ENCODE peak calls at places on chromosome 20, in six cellular contexts. J is HL-60, C is prostate gland, N is HCT116, B is suprapubic skin, O is K562. X is an unnamed sample.

GRCh38 chr20:6277661-6278060 is 154.8 kb upstream of the FERMT1 start:
- DNase-seq in J (no peak), C (no peak), N (no peak), B (no peak), O (no peak), X (no peak)

GRCh38 chr20:40781979-40782378 is 92.9 kb upstream of the MAFB start:
- DNase-seq in J (peak), C (no peak), N (no peak), B (no peak), O (no peak), X (no peak)

GRCh38 chr20:11852801-11853200 is 64.9 kb upstream of the BTBD3 start:
- DNase-seq in J (no peak), C (no peak), N (no peak), B (no peak), O (no peak), X (no peak)

GRCh38 chr20:23200914-23201313 is 114.8 kb upstream of the CD93 start:
- DNase-seq in J (no peak), C (peak), N (peak), B (no peak), O (peak), X (no peak)

GRCh38 chr20:22700387-22700786 is 116.0 kb upstream of the FOXA2 start:
- DNase-seq in J (no peak), C (no peak), N (no peak), B (no peak), O (no peak), X (no peak)

GRCh38 chr20:884983-885952 is 30.9 kb downstream of the ANGPT4 start:
- DNase-seq in J (peak), C (peak), N (no peak), B (no peak), O (no peak), X (no peak)

GRCh38 chr20:56897318-56897962 is 268.3 kb downstream of the TFAP2C start:
- DNase-seq in J (no peak), C (no peak), N (no peak), B (no peak), O (no peak), X (no peak)

GRCh38 chr20:60087563-60088105 is 129.4 kb downstream of the CDH26 start:
- DNase-seq in J (no peak), C (no peak), N (no peak), B (no peak), O (no peak), X (no peak)

GRCh38 chr20:34215711-34216381 is 25.4 kb upstream of the ASIP start:
- DNase-seq in J (no peak), C (peak), N (peak), B (peak), O (peak), X (peak)

GRCh38 chr20:1210501-1210900 is 7.2 kb downstream of the C20orf202 start:
- DNase-seq in J (no peak), C (no peak), N (no peak), B (no peak), O (no peak), X (no peak)

GRCh38 chr20:34675561-34675960 is 1.3 kb downstream of the PIGU start:
- DNase-seq in J (no peak), C (no peak), N (no peak), B (no peak), O (no peak), X (no peak)

GRCh38 chr20:1264727-1265126 is 1.4 kb upstream of the SNPH start:
- DNase-seq in J (no peak), C (no peak), N (no peak), B (no peak), O (no peak), X (no peak)

GRCh38 chr20:36861625-36861874 is 14.4 kb upstream of the TLDC2 start:
- DNase-seq in J (no peak), C (no peak), N (no peak), B (no peak), O (no peak), X (no peak)

GRCh38 chr20:52279667-52280180 is 88.1 kb upstream of the ZFP64 start:
- DNase-seq in J (no peak), C (no peak), N (no peak), B (no peak), O (no peak), X (no peak)

GRCh38 chr20:8183526-8183925 is 51.5 kb downstream of the PLCB1 start:
- DNase-seq in J (no peak), C (no peak), N (no peak), B (no peak), O (no peak), X (no peak)

GRCh38 chr20:51767867-51768758 is at the start of gene ATP9A:
- DNase-seq in J (no peak), C (peak), N (no peak), B (no peak), O (no peak), X (no peak)

GRCh38 chr20:22303523-22303922 is 280.8 kb downstream of the FOXA2 start:
- DNase-seq in J (no peak), C (no peak), N (peak), B (no peak), O (peak), X (no peak)

GRCh38 chr20:56417911-56418310 is 5.9 kb downstream of the CASS4 start:
- DNase-seq in J (no peak), C (no peak), N (no peak), B (no peak), O (no peak), X (no peak)

GRCh38 chr20:51158226-51158625 is 135.3 kb upstream of the KCNG1 start:
- DNase-seq in J (no peak), C (no peak), N (no peak), B (no peak), O (no peak), X (no peak)

GRCh38 chr20:61896058-61896961 is 169.4 kb downstream of the TAF4 start:
- DNase-seq in J (peak), C (no peak), N (peak), B (no peak), O (peak), X (no peak)

GRCh38 chr20:31560900-31561598 is 44.0 kb upstream of the ID1 start:
- DNase-seq in J (peak), C (no peak), N (peak), B (no peak), O (no peak), X (peak)

GRCh38 chr20:31608256-31608980 is 3.3 kb downstream of the ID1 start:
- DNase-seq in J (no peak), C (peak), N (peak), B (peak), O (peak), X (peak)

GRCh38 chr20:36574278-36575065 is 1.1 kb downstream of the TGIF2 start:
- DNase-seq in J (peak), C (peak), N (no peak), B (no peak), O (peak), X (peak)

GRCh38 chr20:63980806-63981728 is at the start of gene PRPF6:
- DNase-seq in J (peak), C (peak), N (peak), B (peak), O (peak), X (peak)

GRCh38 chr20:14775778-14776177 is 438.4 kb upstream of the FLRT3 start:
- DNase-seq in J (no peak), C (peak), N (peak), B (no peak), O (no peak), X (peak)

GRCh38 chr20:63155266-63156165 is 60.4 kb downstream of the YTHDF1 start:
- DNase-seq in J (no peak), C (no peak), N (no peak), B (no peak), O (no peak), X (no peak)

GRCh38 chr20:46260480-46260879 is 47.8 kb downstream of the CDH22 start:
- DNase-seq in J (no peak), C (peak), N (no peak), B (no peak), O (no peak), X (no peak)

GRCh38 chr20:38932457-38933120 is 6.4 kb downstream of the FAM83D start:
- DNase-seq in J (no peak), C (no peak), N (no peak), B (no peak), O (no peak), X (no peak)

GRCh38 chr20:53750827-53751393 is 157.3 kb upstream of the ZNF217 start:
- DNase-seq in J (no peak), C (peak), N (no peak), B (peak), O (no peak), X (no peak)

GRCh38 chr20:13307562-13308163 is 86.6 kb downstream of the ISM1 start:
- DNase-seq in J (no peak), C (no peak), N (no peak), B (no peak), O (no peak), X (no peak)

GRCh38 chr20:54048489-54048888 is 21.9 kb downstream of the BCAS1 start:
- DNase-seq in J (no peak), C (no peak), N (no peak), B (no peak), O (no peak), X (no peak)

GRCh38 chr20:35252037-35252461 is 25.6 kb downstream of the MMP24 start:
- DNase-seq in J (no peak), C (no peak), N (no peak), B (no peak), O (no peak), X (no peak)

GRCh38 chr20:14288341-14289330 is 48.8 kb downstream of the FLRT3 start:
- DNase-seq in J (no peak), C (no peak), N (peak), B (no peak), O (no peak), X (no peak)

GRCh38 chr20:25005220-25005619 is 12.7 kb upstream of the APMAP start:
- DNase-seq in J (no peak), C (peak), N (no peak), B (peak), O (no peak), X (peak)

GRCh38 chr20:63017826-63018411 is 11.2 kb upstream of the BHLHE23 start:
- DNase-seq in J (no peak), C (no peak), N (no peak), B (no peak), O (no peak), X (no peak)

GRCh38 chr20:4813839-4814695 is 92.4 kb downstream of the PRND start:
- DNase-seq in J (no peak), C (no peak), N (no peak), B (peak), O (no peak), X (no peak)
- TF ChIP-seq POLR2AphosphoS5 in J (no peak), C (peak), N (no peak), B (no peak), O (no peak), X (no peak)

GRCh38 chr20:32797160-32797468 is 22.6 kb upstream of the MAPRE1 start:
- DNase-seq in J (no peak), C (no peak), N (no peak), B (no peak), O (no peak), X (no peak)

GRCh38 chr20:32804022-32804715 is 15.6 kb upstream of the MAPRE1 start:
- DNase-seq in J (no peak), C (no peak), N (no peak), B (no peak), O (no peak), X (no peak)

GRCh38 chr20:32796383-32797159 is 23.2 kb upstream of the MAPRE1 start:
- DNase-seq in J (no peak), C (no peak), N (no peak), B (no peak), O (no peak), X (no peak)

GRCh38 chr20:32793059-32793458 is 26.7 kb upstream of the MAPRE1 start:
- DNase-seq in J (no peak), C (no peak), N (no peak), B (no peak), O (no peak), X (no peak)

GRCh38 chr20:32798046-32798985 is 21.4 kb upstream of the MAPRE1 start:
- DNase-seq in J (no peak), C (no peak), N (no peak), B (no peak), O (no peak), X (no peak)
- TF ChIP-seq POLR2AphosphoS5 in J (no peak), C (no peak), N (no peak), B (no peak), O (no peak), X (no peak)

GRCh38 chr20:58996226-58996611 is 10.8 kb downstream of the CTSZ start:
- DNase-seq in J (no peak), C (no peak), N (no peak), B (no peak), O (no peak), X (no peak)
- TF ChIP-seq POLR2AphosphoS5 in J (no peak), C (no peak), N (no peak), B (no peak), O (peak), X (no peak)

GRCh38 chr20:10758446-10758845 is 84.6 kb upstream of the JAG1 start:
- DNase-seq in J (no peak), C (no peak), N (no peak), B (no peak), O (no peak), X (no peak)
- TF ChIP-seq POLR2AphosphoS5 in J (no peak), C (no peak), N (no peak), B (no peak), O (no peak), X (no peak)

GRCh38 chr20:3914446-3914845 is 25.3 kb downstream of the PANK2 start:
- DNase-seq in J (no peak), C (no peak), N (no peak), B (no peak), O (no peak), X (no peak)

GRCh38 chr20:3908667-3909066 is 19.5 kb downstream of the PANK2 start:
- DNase-seq in J (no peak), C (no peak), N (no peak), B (no peak), O (no peak), X (no peak)

GRCh38 chr20:3910868-3911267 is 21.7 kb downstream of the PANK2 start:
- DNase-seq in J (no peak), C (no peak), N (no peak), B (no peak), O (no peak), X (no peak)

GRCh38 chr20:3911956-3912355 is 22.8 kb downstream of the PANK2 start:
- DNase-seq in J (no peak), C (no peak), N (no peak), B (no peak), O (peak), X (no peak)

GRCh38 chr20:3909952-3910366 is 20.8 kb downstream of the PANK2 start:
- DNase-seq in J (no peak), C (no peak), N (no peak), B (no peak), O (peak), X (no peak)
- TF ChIP-seq POLR2AphosphoS5 in J (no peak), C (no peak), N (no peak), B (no peak), O (peak), X (no peak)

GRCh38 chr20:3924304-3925112 is 35.3 kb downstream of the PANK2 start:
- DNase-seq in J (peak), C (no peak), N (no peak), B (no peak), O (no peak), X (no peak)
- TF ChIP-seq POLR2AphosphoS5 in J (peak), C (no peak), N (no peak), B (no peak), O (peak), X (no peak)

DNA sequence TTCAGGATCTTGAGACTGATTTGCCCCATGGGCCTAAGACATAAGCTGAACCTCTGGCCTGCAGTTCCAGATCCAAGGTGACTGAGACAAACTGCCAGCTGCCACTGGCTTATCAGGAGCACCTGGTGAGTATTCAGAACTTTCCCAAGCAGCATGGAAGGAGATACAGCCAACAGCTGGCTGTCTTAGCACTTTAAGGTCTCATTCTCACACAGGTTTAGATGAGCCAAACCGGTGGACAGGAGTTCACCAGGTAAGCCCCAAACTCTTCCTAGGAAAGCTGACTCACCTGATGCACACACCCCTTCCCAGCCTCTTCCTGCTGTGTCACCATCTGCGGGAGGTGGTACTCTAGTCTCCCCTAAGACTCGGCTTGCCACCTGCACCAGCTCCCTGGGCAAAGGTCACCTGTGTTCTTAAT is at the start of gene BANF2:
- DNase-seq in J (no peak), C (no peak), N (no peak), B (no peak), O (no peak), X (no peak)
- TF ChIP-seq POLR2AphosphoS5 in J (no peak), C (no peak), N (no peak), B (no peak), O (no peak), X (no peak)

DNA sequence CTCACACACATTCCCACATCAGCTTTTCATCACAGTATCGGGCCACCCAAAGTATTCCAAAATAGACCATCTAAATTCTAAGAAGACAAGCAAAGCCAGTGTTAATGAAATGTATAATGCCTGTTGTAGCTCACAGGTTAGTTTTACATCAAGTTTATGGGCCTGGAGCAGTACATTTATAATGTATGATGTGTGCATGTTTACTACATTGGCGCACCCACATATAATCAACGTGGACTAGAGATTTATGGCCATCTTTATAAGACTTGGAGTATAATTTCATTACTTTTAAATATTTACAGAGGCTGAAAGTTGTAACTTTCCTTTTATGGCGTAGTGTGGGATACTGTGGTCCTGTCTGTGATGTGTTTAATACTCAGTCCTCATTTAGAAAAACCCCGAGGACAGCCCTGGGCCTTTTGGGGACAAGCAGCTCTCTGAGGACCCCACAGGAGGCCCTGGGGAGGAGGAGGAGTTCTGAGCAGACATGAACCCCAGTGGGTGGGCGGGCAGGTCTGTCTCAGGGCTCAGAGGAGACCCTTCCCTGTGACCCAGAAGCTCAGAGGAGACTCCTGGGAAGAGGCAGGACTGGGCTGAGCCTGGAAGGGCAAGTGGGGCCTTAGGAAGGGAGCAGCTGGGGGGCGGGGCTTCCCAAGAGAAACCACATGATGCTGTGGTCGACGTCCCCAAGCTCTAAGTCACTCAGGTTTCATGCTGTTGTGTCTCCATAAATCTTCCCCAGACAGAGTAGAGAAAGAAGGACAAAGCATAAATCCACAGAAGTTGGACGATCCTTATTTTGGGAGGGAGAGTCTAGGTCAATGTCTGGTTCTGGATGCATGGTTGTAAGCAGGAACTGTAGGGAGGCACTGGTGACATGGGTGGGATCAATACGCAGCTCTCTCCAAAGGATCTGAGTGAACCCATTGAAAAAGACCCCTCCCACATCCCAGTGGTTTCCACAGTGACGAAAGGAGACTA is 232.0 kb downstream of the PREX1 start:
- DNase-seq in J (no peak), C (no peak), N (no peak), B (no peak), O (no peak), X (no peak)
- TF ChIP-seq POLR2AphosphoS5 in J (no peak), C (peak), N (no peak), B (no peak), O (no peak), X (no peak)